ENCODE peak calls at places on chromosomes 4 and X, in six cellular contexts. One of them, this sample, is unnamed.

GRCh38 chr4:7786517-7786916 is 153.1 kb downstream of the AFAP1 start:
- DNase-seq in activated CD4-positive, CD25-positive, alpha-beta regulatory T cell: no peak
- DNase-seq in glomerular endothelial cell: no peak
- DNase-seq in HAP-1: no peak
- DNase-seq in posterior vena cava: peak
- DNase-seq in GF-D8: no peak
- DNase-seq in this sample: no peak

GRCh38 chr4:24805566-24805965 is 10.2 kb downstream of the SOD3 start:
- DNase-seq in posterior vena cava: no peak
- DNase-seq in GF-D8: no peak
- DNase-seq in activated CD4-positive, CD25-positive, alpha-beta regulatory T cell: no peak
- DNase-seq in glomerular endothelial cell: no peak
- DNase-seq in HAP-1: no peak
- DNase-seq in this sample: no peak

GRCh38 chr4:79225360-79225759 is 100.5 kb downstream of the NAA11 start:
- DNase-seq in activated CD4-positive, CD25-positive, alpha-beta regulatory T cell: no peak
- DNase-seq in GF-D8: peak
- DNase-seq in HAP-1: no peak
- DNase-seq in posterior vena cava: no peak
- DNase-seq in glomerular endothelial cell: no peak
- DNase-seq in this sample: no peak

GRCh38 chr4:157217708-157218107 is 2.8 kb upstream of the GRIA2 start:
- DNase-seq in posterior vena cava: no peak
- DNase-seq in HAP-1: peak
- DNase-seq in activated CD4-positive, CD25-positive, alpha-beta regulatory T cell: no peak
- DNase-seq in glomerular endothelial cell: peak
- DNase-seq in GF-D8: no peak
- DNase-seq in this sample: peak

GRCh38 chr4:173301518-173302201 is 32.5 kb downstream of the HMGB2 start:
- DNase-seq in GF-D8: no peak
- DNase-seq in activated CD4-positive, CD25-positive, alpha-beta regulatory T cell: no peak
- DNase-seq in posterior vena cava: no peak
- DNase-seq in HAP-1: no peak
- DNase-seq in glomerular endothelial cell: no peak
- DNase-seq in this sample: peak

GRCh38 chr4:157196050-157196449 is 24.5 kb upstream of the GRIA2 start:
- DNase-seq in posterior vena cava: no peak
- DNase-seq in activated CD4-positive, CD25-positive, alpha-beta regulatory T cell: no peak
- DNase-seq in glomerular endothelial cell: no peak
- DNase-seq in HAP-1: no peak
- DNase-seq in GF-D8: no peak
- DNase-seq in this sample: no peak

GRCh38 chr4:1041147-1041935 is 29.9 kb downstream of the FGFRL1 start:
- DNase-seq in posterior vena cava: no peak
- DNase-seq in HAP-1: no peak
- DNase-seq in activated CD4-positive, CD25-positive, alpha-beta regulatory T cell: no peak
- DNase-seq in glomerular endothelial cell: no peak
- DNase-seq in GF-D8: no peak
- DNase-seq in this sample: peak

GRCh38 chr4:128060130-128060619 is 937 bp upstream of the LARP1B start:
- DNase-seq in glomerular endothelial cell: no peak
- DNase-seq in activated CD4-positive, CD25-positive, alpha-beta regulatory T cell: no peak
- DNase-seq in posterior vena cava: no peak
- DNase-seq in HAP-1: no peak
- DNase-seq in GF-D8: no peak
- DNase-seq in this sample: peak

GRCh38 chr4:90456891-90457290 is 329.7 kb downstream of the CCSER1 start:
- DNase-seq in GF-D8: no peak
- DNase-seq in HAP-1: no peak
- DNase-seq in posterior vena cava: no peak
- DNase-seq in activated CD4-positive, CD25-positive, alpha-beta regulatory T cell: no peak
- DNase-seq in glomerular endothelial cell: no peak
- DNase-seq in this sample: no peak

GRCh38 chrX:134006484-134007161 is 21.2 kb upstream of the GPC3 start:
- DNase-seq in GF-D8: no peak
- DNase-seq in glomerular endothelial cell: no peak
- DNase-seq in HAP-1: no peak
- DNase-seq in posterior vena cava: no peak
- DNase-seq in activated CD4-positive, CD25-positive, alpha-beta regulatory T cell: no peak
- DNase-seq in this sample: no peak

GRCh38 chr4:182764137-182764536 is 153.0 kb downstream of the DCTD start:
- DNase-seq in posterior vena cava: no peak
- DNase-seq in glomerular endothelial cell: no peak
- DNase-seq in HAP-1: no peak
- DNase-seq in activated CD4-positive, CD25-positive, alpha-beta regulatory T cell: no peak
- DNase-seq in GF-D8: no peak
- DNase-seq in this sample: no peak

GRCh38 chr4:53019485-53020382 is 157.6 kb downstream of the RASL11B start:
- DNase-seq in glomerular endothelial cell: no peak
- DNase-seq in GF-D8: no peak
- DNase-seq in activated CD4-positive, CD25-positive, alpha-beta regulatory T cell: no peak
- DNase-seq in posterior vena cava: no peak
- DNase-seq in HAP-1: no peak
- DNase-seq in this sample: peak

GRCh38 chr4:177308125-177308524 is 1.5 kb upstream of the NEIL3 start:
- DNase-seq in GF-D8: peak
- DNase-seq in posterior vena cava: no peak
- DNase-seq in activated CD4-positive, CD25-positive, alpha-beta regulatory T cell: no peak
- DNase-seq in glomerular endothelial cell: no peak
- DNase-seq in HAP-1: no peak
- DNase-seq in this sample: peak

GRCh38 chr4:98199247-98199646 is 56.0 kb upstream of the STPG2 start:
- DNase-seq in HAP-1: no peak
- DNase-seq in posterior vena cava: no peak
- DNase-seq in GF-D8: no peak
- DNase-seq in activated CD4-positive, CD25-positive, alpha-beta regulatory T cell: no peak
- DNase-seq in glomerular endothelial cell: no peak
- DNase-seq in this sample: no peak

GRCh38 chrX:136147320-136147901 is at the start of gene FHL1:
- DNase-seq in activated CD4-positive, CD25-positive, alpha-beta regulatory T cell: peak
- DNase-seq in GF-D8: no peak
- DNase-seq in posterior vena cava: peak
- DNase-seq in HAP-1: peak
- DNase-seq in glomerular endothelial cell: no peak
- DNase-seq in this sample: no peak

GRCh38 chrX:73767017-73767416 is 204.0 kb downstream of the CHIC1 start:
- DNase-seq in activated CD4-positive, CD25-positive, alpha-beta regulatory T cell: no peak
- DNase-seq in glomerular endothelial cell: no peak
- DNase-seq in posterior vena cava: no peak
- DNase-seq in GF-D8: no peak
- DNase-seq in HAP-1: no peak
- DNase-seq in this sample: no peak

GRCh38 chrX:3582421-3582820 is 131.0 kb downstream of the PRKX start:
- DNase-seq in HAP-1: no peak
- DNase-seq in GF-D8: no peak
- DNase-seq in posterior vena cava: no peak
- DNase-seq in activated CD4-positive, CD25-positive, alpha-beta regulatory T cell: no peak
- DNase-seq in glomerular endothelial cell: no peak
- DNase-seq in this sample: no peak

GRCh38 chr4:182917182-182918043 is at the start of gene DCTD:
- DNase-seq in HAP-1: peak
- DNase-seq in GF-D8: peak
- DNase-seq in posterior vena cava: peak
- DNase-seq in glomerular endothelial cell: no peak
- DNase-seq in activated CD4-positive, CD25-positive, alpha-beta regulatory T cell: peak
- DNase-seq in this sample: peak

GRCh38 chr4:18241744-18242143 is 220.2 kb upstream of the LCORL start:
- DNase-seq in glomerular endothelial cell: no peak
- DNase-seq in HAP-1: no peak
- DNase-seq in activated CD4-positive, CD25-positive, alpha-beta regulatory T cell: no peak
- DNase-seq in GF-D8: no peak
- DNase-seq in posterior vena cava: no peak
- DNase-seq in this sample: no peak

GRCh38 chr4:170004656-170005250 is 21.4 kb downstream of the MFAP3L start:
- DNase-seq in activated CD4-positive, CD25-positive, alpha-beta regulatory T cell: no peak
- DNase-seq in GF-D8: no peak
- DNase-seq in HAP-1: peak
- DNase-seq in glomerular endothelial cell: no peak
- DNase-seq in posterior vena cava: no peak
- DNase-seq in this sample: no peak

GRCh38 chr4:71184195-71184781 is 154.5 kb upstream of the SLC4A4 start:
- DNase-seq in activated CD4-positive, CD25-positive, alpha-beta regulatory T cell: no peak
- DNase-seq in GF-D8: peak
- DNase-seq in posterior vena cava: no peak
- DNase-seq in glomerular endothelial cell: peak
- DNase-seq in HAP-1: peak
- DNase-seq in this sample: peak

GRCh38 chr4:40046311-40046980 is 10.2 kb upstream of the N4BP2 start:
- DNase-seq in GF-D8: no peak
- DNase-seq in HAP-1: no peak
- DNase-seq in posterior vena cava: no peak
- DNase-seq in activated CD4-positive, CD25-positive, alpha-beta regulatory T cell: no peak
- DNase-seq in glomerular endothelial cell: no peak
- DNase-seq in this sample: peak

GRCh38 chr4:13478707-13479106 is 5.4 kb downstream of the RAB28 start:
- DNase-seq in posterior vena cava: no peak
- DNase-seq in GF-D8: no peak
- DNase-seq in glomerular endothelial cell: no peak
- DNase-seq in HAP-1: no peak
- DNase-seq in activated CD4-positive, CD25-positive, alpha-beta regulatory T cell: no peak
- DNase-seq in this sample: no peak

GRCh38 chr4:10736266-10736665 is 51.7 kb upstream of the CLNK start:
- DNase-seq in HAP-1: no peak
- DNase-seq in glomerular endothelial cell: no peak
- DNase-seq in GF-D8: no peak
- DNase-seq in posterior vena cava: no peak
- DNase-seq in activated CD4-positive, CD25-positive, alpha-beta regulatory T cell: no peak
- DNase-seq in this sample: no peak

GRCh38 chr4:123350191-123350544 is 46.4 kb upstream of the SPRY1 start:
- DNase-seq in GF-D8: no peak
- DNase-seq in glomerular endothelial cell: no peak
- DNase-seq in posterior vena cava: no peak
- DNase-seq in HAP-1: no peak
- DNase-seq in activated CD4-positive, CD25-positive, alpha-beta regulatory T cell: no peak
- DNase-seq in this sample: peak

GRCh38 chrX:85326234-85327059 is 53.0 kb downstream of the POF1B start:
- DNase-seq in posterior vena cava: peak
- DNase-seq in HAP-1: no peak
- DNase-seq in glomerular endothelial cell: no peak
- DNase-seq in GF-D8: no peak
- DNase-seq in activated CD4-positive, CD25-positive, alpha-beta regulatory T cell: no peak
- DNase-seq in this sample: no peak

GRCh38 chr4:116015062-116015461 is 901.6 kb upstream of the NDST4 start:
- DNase-seq in activated CD4-positive, CD25-positive, alpha-beta regulatory T cell: no peak
- DNase-seq in HAP-1: no peak
- DNase-seq in posterior vena cava: no peak
- DNase-seq in glomerular endothelial cell: no peak
- DNase-seq in GF-D8: no peak
- DNase-seq in this sample: no peak

GRCh38 chr4:54992266-54992665 is 133.1 kb downstream of the KDR start:
- DNase-seq in glomerular endothelial cell: no peak
- DNase-seq in activated CD4-positive, CD25-positive, alpha-beta regulatory T cell: no peak
- DNase-seq in HAP-1: no peak
- DNase-seq in GF-D8: no peak
- DNase-seq in posterior vena cava: no peak
- DNase-seq in this sample: peak

GRCh38 chr4:110970642-110971041 is 347.8 kb upstream of the PITX2 start:
- DNase-seq in activated CD4-positive, CD25-positive, alpha-beta regulatory T cell: no peak
- DNase-seq in glomerular endothelial cell: no peak
- DNase-seq in GF-D8: no peak
- DNase-seq in posterior vena cava: no peak
- DNase-seq in HAP-1: peak
- DNase-seq in this sample: peak

GRCh38 chr4:1413221-1413663 is 7.0 kb upstream of the NKX1-1 start:
- DNase-seq in GF-D8: no peak
- DNase-seq in glomerular endothelial cell: no peak
- DNase-seq in HAP-1: no peak
- DNase-seq in posterior vena cava: peak
- DNase-seq in activated CD4-positive, CD25-positive, alpha-beta regulatory T cell: no peak
- DNase-seq in this sample: no peak

GRCh38 chr4:79987401-79987800 is 85.6 kb downstream of the ANTXR2 start:
- DNase-seq in glomerular endothelial cell: no peak
- DNase-seq in activated CD4-positive, CD25-positive, alpha-beta regulatory T cell: no peak
- DNase-seq in GF-D8: no peak
- DNase-seq in HAP-1: no peak
- DNase-seq in posterior vena cava: no peak
- DNase-seq in this sample: peak

GRCh38 chrX:1558761-1559468 is 21.9 kb upstream of the P2RY8 start:
- DNase-seq in glomerular endothelial cell: no peak
- DNase-seq in HAP-1: no peak
- DNase-seq in posterior vena cava: no peak
- DNase-seq in GF-D8: no peak
- DNase-seq in activated CD4-positive, CD25-positive, alpha-beta regulatory T cell: no peak
- DNase-seq in this sample: no peak

GRCh38 chr4:142815834-142816233 is 30.3 kb downstream of the INPP4B start:
- DNase-seq in posterior vena cava: no peak
- DNase-seq in activated CD4-positive, CD25-positive, alpha-beta regulatory T cell: no peak
- DNase-seq in glomerular endothelial cell: no peak
- DNase-seq in GF-D8: no peak
- DNase-seq in HAP-1: no peak
- DNase-seq in this sample: peak